ENCODE peak calls at places on chromosomes 12 and 14, in nine cellular contexts. Q, Y, J, M, F, H, W, Z and S are unnamed samples.

GRCh38 chr14:72961579-72962335 is 35.5 kb downstream of the DCAF4 start:
- DNase-seq in Q (no peak), Y (no peak), J (no peak), M (no peak), F (no peak), H (no peak), W (no peak), Z (no peak), S (no peak)

GRCh38 chr14:37232907-37233481 is 35.3 kb downstream of the MIPOL1 start:
- DNase-seq in Q (peak; percentile 12), Y (no peak), J (peak; percentile 71), M (peak; percentile 43), F (no peak), H (no peak), W (no peak), Z (no peak), S (peak; percentile 36)

GRCh38 chr14:89399594-89400068 is 17.4 kb downstream of the FOXN3 start:
- DNase-seq in Q (peak; percentile 69), Y (no peak), J (peak; percentile 87), M (peak; percentile 35), F (no peak), H (no peak), W (no peak), Z (no peak), S (peak; percentile 81)

GRCh38 chr14:105193916-105194782 is 13.0 kb upstream of the NUDT14 start:
- DNase-seq in Q (no peak), Y (no peak), J (no peak), M (no peak), F (no peak), H (no peak), W (no peak), Z (no peak), S (no peak)

GRCh38 chr14:99064262-99064954 is 207.6 kb downstream of the BCL11B start:
- DNase-seq in Q (no peak), Y (no peak), J (no peak), M (no peak), F (no peak), H (no peak), W (no peak), Z (no peak), S (no peak)

GRCh38 chr12:13038491-13039161 is 5.6 kb upstream of the FAM234B start:
- DNase-seq in Q (peak; percentile 65), Y (no peak), J (peak; percentile 83), M (peak; percentile 77), F (no peak), H (no peak), W (no peak), Z (no peak), S (peak; percentile 23)

GRCh38 chr12:32889073-32889760 is 7.4 kb downstream of the PKP2 start:
- DNase-seq in Q (no peak), Y (no peak), J (no peak), M (no peak), F (no peak), H (no peak), W (no peak), Z (no peak), S (no peak)

GRCh38 chr14:36652542-36653201 is 9.0 kb upstream of the PAX9 start:
- DNase-seq in Q (no peak), Y (no peak), J (no peak), M (no peak), F (no peak), H (no peak), W (no peak), Z (no peak), S (no peak)

GRCh38 chr14:91323671-91324605 is 79.4 kb upstream of the GPR68 start:
- DNase-seq in Q (no peak), Y (peak; percentile 90), J (peak; percentile 68), M (peak; percentile 25), F (peak; percentile 96), H (peak; percentile 91), W (peak; percentile 85), Z (peak; percentile 81), S (peak; percentile 28)

GRCh38 chr12:131850856-131851559 is 22.8 kb downstream of the MMP17 start:
- DNase-seq in Q (no peak), Y (no peak), J (no peak), M (no peak), F (peak; percentile 64), H (peak; percentile 73), W (no peak), Z (no peak), S (no peak)
- TF ChIP-seq CTCF in Q (peak; percentile 73), Y (no peak), J (no peak), M (peak; percentile 83), F (peak; percentile 66), H (peak; percentile 50), W (peak; percentile 44), Z (peak; percentile 93), S (peak; percentile 35)

GRCh38 chr14:74612346-74613021 is 447 bp upstream of the LTBP2 start:
- DNase-seq in Q (no peak), Y (peak; percentile 81), J (peak; percentile 75), M (no peak), F (peak; percentile 91), H (peak; percentile 92), W (no peak), Z (peak; percentile 85), S (peak; percentile 56)
- TF ChIP-seq CTCF in Q (peak; percentile 73), Y (peak; percentile 52), J (peak; percentile 49), M (peak; percentile 48), F (peak; percentile 75), H (peak; percentile 61), W (peak; percentile 48), Z (peak; percentile 45), S (peak; percentile 48)

DNA sequence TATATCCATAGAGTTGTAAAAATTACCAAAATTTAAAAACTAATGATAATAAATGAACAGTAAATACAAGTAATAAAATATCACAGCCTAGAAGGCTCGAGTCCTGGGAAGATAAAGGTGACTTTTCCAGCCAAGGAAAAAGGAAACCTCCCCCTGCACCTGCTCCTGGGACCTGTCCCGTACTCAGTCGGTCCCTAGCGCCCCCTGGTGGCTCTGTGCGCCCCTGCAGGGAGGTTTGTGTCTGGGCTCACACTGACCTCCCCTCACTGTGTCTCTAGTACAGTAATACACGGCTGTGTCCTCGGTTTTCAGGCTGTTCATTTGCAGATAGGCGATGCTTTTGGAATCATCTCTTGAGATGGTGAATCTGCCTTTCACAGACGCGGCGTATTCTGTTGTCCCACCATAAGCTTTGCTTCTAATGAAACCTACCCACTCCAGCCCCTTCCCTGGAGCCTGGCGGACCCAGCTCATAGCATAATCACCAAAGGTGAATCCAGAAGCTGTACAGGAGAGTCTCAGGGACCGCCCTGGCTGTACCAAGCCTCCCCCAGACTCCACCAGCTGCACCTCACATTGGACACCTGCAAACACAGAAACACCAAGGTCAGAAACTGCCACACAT is 1030.4 kb downstream of the TMEM121 start:
- DNase-seq in Q (no peak), Y (peak; percentile 69), J (no peak), M (no peak), F (peak; percentile 88), H (no peak), W (no peak), Z (peak; percentile 76), S (no peak)
- TF ChIP-seq CTCF in Q (no peak), Y (peak; percentile 96), J (no peak), M (no peak), F (peak; percentile 51), H (no peak), W (peak; percentile 16), Z (peak; percentile 78), S (no peak)

DNA sequence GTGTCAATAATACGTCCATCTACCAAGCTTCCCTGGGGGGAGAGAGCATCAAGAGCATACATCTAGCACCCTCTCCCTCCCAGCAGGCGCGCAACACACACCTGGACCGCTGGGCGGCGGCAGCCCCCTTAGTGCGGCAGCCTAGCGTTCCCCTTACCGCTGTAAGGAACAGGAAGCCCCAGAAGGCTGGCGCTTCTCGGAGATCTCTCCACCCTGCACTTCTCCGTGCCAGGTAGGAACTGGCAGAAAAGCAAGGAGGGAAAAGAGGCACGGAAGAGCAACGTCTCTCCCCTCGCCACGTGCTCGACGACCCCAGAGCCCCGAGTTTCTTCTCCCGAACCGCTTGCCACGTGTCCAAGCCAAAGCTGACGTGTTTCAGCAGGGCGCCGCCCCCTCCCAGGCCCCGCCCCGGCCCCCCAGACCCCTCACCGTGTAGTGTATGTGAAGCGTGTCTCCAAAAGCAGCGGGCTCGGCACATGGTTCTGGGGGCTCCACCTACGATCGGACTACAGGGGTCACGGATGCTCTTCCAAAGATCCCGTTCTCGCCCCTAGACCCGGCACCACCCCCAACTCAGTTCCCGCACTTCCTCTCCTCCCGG is 575 bp downstream of the FKBP11 start:
- DNase-seq in Q (no peak), Y (peak; percentile 60), J (peak; percentile 48), M (no peak), F (peak; percentile 89), H (peak; percentile 71), W (no peak), Z (peak; percentile 67), S (no peak)
- TF ChIP-seq CTCF in Q (peak; percentile 67), Y (peak; percentile 75), J (peak; percentile 32), M (peak; percentile 59), F (peak; percentile 67), H (peak; percentile 32), W (peak; percentile 17), Z (no peak), S (peak; percentile 55)

GRCh38 chr14:85401396-85401795 is 128.5 kb upstream of the FLRT2 start:
- DNase-seq in Q (no peak), Y (no peak), J (no peak), M (no peak), F (no peak), H (no peak), W (no peak), Z (no peak), S (peak; percentile 36)
- TF ChIP-seq CTCF in Q (no peak), Y (no peak), J (no peak), M (no peak), F (no peak), H (no peak), W (no peak), Z (no peak), S (no peak)

DNA sequence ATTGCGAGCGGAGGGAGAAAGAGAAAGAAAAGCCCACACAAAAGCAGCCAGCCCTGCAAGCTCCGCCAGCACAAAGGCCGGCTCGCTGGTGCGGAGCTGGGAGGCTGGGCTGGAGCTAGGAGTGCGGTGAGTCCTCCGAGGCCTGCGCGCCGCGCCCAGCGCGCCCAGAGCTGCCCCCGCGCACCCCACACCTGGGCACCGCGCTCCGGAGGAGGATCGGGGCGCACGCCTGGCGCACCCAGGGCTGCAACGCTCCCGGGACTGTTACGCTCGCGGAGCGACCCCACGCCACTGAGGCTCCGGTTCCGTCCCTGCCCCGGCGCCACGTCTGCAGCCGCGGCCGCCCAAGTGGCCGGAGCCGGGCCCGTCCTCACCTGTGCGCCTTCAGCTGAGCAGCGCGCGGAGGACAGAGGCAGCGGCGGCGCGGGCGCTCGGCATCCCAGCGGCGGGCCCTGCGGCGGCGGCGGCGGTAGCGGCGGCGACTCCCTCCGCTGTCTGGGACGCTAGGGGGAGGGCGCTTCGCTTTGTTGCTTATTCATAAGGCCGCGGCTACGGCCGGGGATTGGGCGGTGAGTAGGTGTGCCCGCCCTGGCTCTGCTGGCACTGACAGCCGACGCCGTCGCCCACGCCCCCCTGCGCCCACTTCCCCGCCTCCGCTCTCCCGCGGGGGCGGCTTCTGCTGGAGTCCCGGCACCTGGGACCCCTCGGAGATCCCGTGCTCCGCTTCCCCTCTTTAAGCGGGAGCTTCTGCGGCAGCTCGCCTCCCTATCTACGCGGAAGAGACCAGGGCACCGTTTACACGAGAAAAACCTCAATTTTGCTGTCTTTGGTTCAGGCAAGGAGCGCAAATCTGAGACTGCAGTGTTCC is at the start of gene ARMH4:
- DNase-seq in Q (no peak), Y (peak; percentile 30), J (peak; percentile 76), M (peak; percentile 46), F (peak; percentile 86), H (peak; percentile 91), W (peak; percentile 86), Z (peak; percentile 80), S (peak; percentile 32)
- TF ChIP-seq CTCF in Q (no peak), Y (no peak), J (no peak), M (no peak), F (no peak), H (no peak), W (no peak), Z (peak; percentile 13), S (no peak)